ENCODE peak calls at places on chromosome 19, in four cellular contexts. One of them, this sample, is unnamed.

GRCh38 chr19:772043-772442 is 21.1 kb downstream of the MISP start:
- DNase-seq in left ventricle myocardium inferior: no peak
- DNase-seq in epithelial cell of esophagus: no peak
- DNase-seq in adrenal gland: no peak
- DNase-seq in this sample: no peak

GRCh38 chr19:3125900-3126524 is 9.8 kb upstream of the GNA15 start:
- DNase-seq in epithelial cell of esophagus: peak; percentile 54
- DNase-seq in adrenal gland: peak; percentile 76
- DNase-seq in left ventricle myocardium inferior: peak; percentile 48
- DNase-seq in this sample: peak; percentile 85

GRCh38 chr19:32173836-32174235 is 171.6 kb upstream of the ZNF507 start:
- DNase-seq in left ventricle myocardium inferior: no peak
- DNase-seq in adrenal gland: no peak
- DNase-seq in epithelial cell of esophagus: no peak
- DNase-seq in this sample: no peak

GRCh38 chr19:15463865-15464371 is 426 bp downstream of the RASAL3 start:
- DNase-seq in left ventricle myocardium inferior: no peak
- DNase-seq in adrenal gland: no peak
- DNase-seq in epithelial cell of esophagus: no peak
- DNase-seq in this sample: peak; percentile 80

GRCh38 chr19:41916033-41916424 is 12.2 kb downstream of the ERFL start:
- DNase-seq in adrenal gland: no peak
- DNase-seq in left ventricle myocardium inferior: no peak
- DNase-seq in epithelial cell of esophagus: no peak
- DNase-seq in this sample: no peak

GRCh38 chr19:34243876-34244578 is 10.3 kb upstream of the GARRE1 start:
- DNase-seq in adrenal gland: no peak
- DNase-seq in left ventricle myocardium inferior: no peak
- DNase-seq in epithelial cell of esophagus: no peak
- DNase-seq in this sample: no peak

GRCh38 chr19:37506387-37507166 is at the start of gene ZNF793:
- DNase-seq in adrenal gland: peak; percentile 82
- DNase-seq in left ventricle myocardium inferior: peak; percentile 85
- DNase-seq in epithelial cell of esophagus: peak; percentile 90
- DNase-seq in this sample: peak; percentile 66

GRCh38 chr19:4369888-4370260 is 26.5 kb downstream of the MPND start:
- DNase-seq in adrenal gland: peak; percentile 52
- DNase-seq in left ventricle myocardium inferior: no peak
- DNase-seq in epithelial cell of esophagus: peak; percentile 83
- DNase-seq in this sample: peak; percentile 82

GRCh38 chr19:45558399-45558878 is 26.2 kb downstream of the OPA3 start:
- DNase-seq in adrenal gland: peak; percentile 56
- DNase-seq in left ventricle myocardium inferior: no peak
- DNase-seq in epithelial cell of esophagus: peak; percentile 82
- DNase-seq in this sample: peak; percentile 88

GRCh38 chr19:46861691-46862503 is 1.1 kb downstream of the ARHGAP35 start:
- DNase-seq in left ventricle myocardium inferior: no peak
- DNase-seq in adrenal gland: no peak
- DNase-seq in epithelial cell of esophagus: peak; percentile 50
- DNase-seq in this sample: no peak

GRCh38 chr19:4086336-4086953 is 19.7 kb upstream of the ZBTB7A start:
- DNase-seq in adrenal gland: no peak
- DNase-seq in left ventricle myocardium inferior: no peak
- DNase-seq in epithelial cell of esophagus: no peak
- DNase-seq in this sample: no peak

GRCh38 chr19:38670921-38671398 is 23.5 kb downstream of the ACTN4 start:
- DNase-seq in left ventricle myocardium inferior: no peak
- DNase-seq in epithelial cell of esophagus: no peak
- DNase-seq in adrenal gland: no peak
- DNase-seq in this sample: no peak

GRCh38 chr19:58519355-58520256 is at the start of gene ZBTB45:
- DNase-seq in adrenal gland: peak; percentile 90
- DNase-seq in left ventricle myocardium inferior: peak; percentile 91
- DNase-seq in epithelial cell of esophagus: peak; percentile 97
- DNase-seq in this sample: peak; percentile 89

GRCh38 chr19:952680-953500 is 27.1 kb downstream of the ARID3A start:
- DNase-seq in epithelial cell of esophagus: peak; percentile 71
- DNase-seq in adrenal gland: no peak
- DNase-seq in left ventricle myocardium inferior: no peak
- DNase-seq in this sample: no peak

GRCh38 chr19:31353826-31354225 is 4.6 kb upstream of the TSHZ3 start:
- DNase-seq in left ventricle myocardium inferior: no peak
- DNase-seq in adrenal gland: no peak
- DNase-seq in epithelial cell of esophagus: no peak
- DNase-seq in this sample: no peak

GRCh38 chr19:8251025-8251472 is 41.9 kb downstream of the CERS4 start:
- DNase-seq in adrenal gland: no peak
- DNase-seq in left ventricle myocardium inferior: peak; percentile 89
- DNase-seq in epithelial cell of esophagus: no peak
- DNase-seq in this sample: no peak

GRCh38 chr19:58558623-58559274 is 338 bp upstream of the UBE2M start:
- DNase-seq in left ventricle myocardium inferior: peak; percentile 99
- DNase-seq in adrenal gland: peak; percentile 100
- DNase-seq in epithelial cell of esophagus: peak; percentile 99
- DNase-seq in this sample: peak; percentile 96

GRCh38 chr19:12774588-12775555 is at the start of gene HOOK2:
- DNase-seq in epithelial cell of esophagus: peak; percentile 96
- DNase-seq in adrenal gland: peak; percentile 73
- DNase-seq in left ventricle myocardium inferior: no peak
- DNase-seq in this sample: no peak

GRCh38 chr19:53057904-53058579 is 13.5 kb downstream of the ERVV-2 start:
- DNase-seq in adrenal gland: no peak
- DNase-seq in left ventricle myocardium inferior: peak; percentile 46
- DNase-seq in epithelial cell of esophagus: peak; percentile 24
- DNase-seq in this sample: no peak

GRCh38 chr19:35845215-35846037 is 6.9 kb downstream of the NPHS1 start:
- DNase-seq in adrenal gland: no peak
- DNase-seq in left ventricle myocardium inferior: no peak
- DNase-seq in epithelial cell of esophagus: peak; percentile 40
- DNase-seq in this sample: no peak
- TF ChIP-seq CTCF in adrenal gland: no peak
- TF ChIP-seq CTCF in left ventricle myocardium inferior: no peak
- TF ChIP-seq CTCF in epithelial cell of esophagus: no peak
- TF ChIP-seq CTCF in this sample: no peak

GRCh38 chr19:48560095-48560530 is 8.1 kb downstream of the SULT2B1 start:
- DNase-seq in epithelial cell of esophagus: no peak
- DNase-seq in adrenal gland: no peak
- DNase-seq in left ventricle myocardium inferior: no peak
- DNase-seq in this sample: no peak
- TF ChIP-seq CTCF in epithelial cell of esophagus: no peak
- TF ChIP-seq CTCF in adrenal gland: no peak
- TF ChIP-seq CTCF in left ventricle myocardium inferior: no peak
- TF ChIP-seq CTCF in this sample: no peak

GRCh38 chr19:33192010-33192409 is 2.1 kb upstream of the LRP3 start:
- DNase-seq in left ventricle myocardium inferior: no peak
- DNase-seq in epithelial cell of esophagus: no peak
- DNase-seq in adrenal gland: no peak
- DNase-seq in this sample: peak; percentile 24
- TF ChIP-seq CTCF in left ventricle myocardium inferior: no peak
- TF ChIP-seq CTCF in epithelial cell of esophagus: no peak
- TF ChIP-seq CTCF in adrenal gland: no peak
- TF ChIP-seq CTCF in this sample: no peak

GRCh38 chr19:54142166-54142780 is 4.7 kb downstream of the CNOT3 start:
- DNase-seq in left ventricle myocardium inferior: no peak
- DNase-seq in adrenal gland: no peak
- DNase-seq in epithelial cell of esophagus: no peak
- DNase-seq in this sample: no peak

GRCh38 chr19:54137913-54138776 is 583 bp downstream of the CNOT3 start:
- DNase-seq in left ventricle myocardium inferior: no peak
- DNase-seq in adrenal gland: peak; percentile 54
- DNase-seq in epithelial cell of esophagus: no peak
- DNase-seq in this sample: peak; percentile 55

GRCh38 chr19:54137114-54137912 is at the start of gene CNOT3:
- DNase-seq in left ventricle myocardium inferior: peak; percentile 99
- DNase-seq in epithelial cell of esophagus: peak; percentile 100
- DNase-seq in adrenal gland: peak; percentile 99
- DNase-seq in this sample: peak; percentile 97

GRCh38 chr19:54138777-54139256 is 1.3 kb downstream of the CNOT3 start:
- DNase-seq in epithelial cell of esophagus: no peak
- DNase-seq in adrenal gland: no peak
- DNase-seq in left ventricle myocardium inferior: no peak
- DNase-seq in this sample: no peak

DNA sequence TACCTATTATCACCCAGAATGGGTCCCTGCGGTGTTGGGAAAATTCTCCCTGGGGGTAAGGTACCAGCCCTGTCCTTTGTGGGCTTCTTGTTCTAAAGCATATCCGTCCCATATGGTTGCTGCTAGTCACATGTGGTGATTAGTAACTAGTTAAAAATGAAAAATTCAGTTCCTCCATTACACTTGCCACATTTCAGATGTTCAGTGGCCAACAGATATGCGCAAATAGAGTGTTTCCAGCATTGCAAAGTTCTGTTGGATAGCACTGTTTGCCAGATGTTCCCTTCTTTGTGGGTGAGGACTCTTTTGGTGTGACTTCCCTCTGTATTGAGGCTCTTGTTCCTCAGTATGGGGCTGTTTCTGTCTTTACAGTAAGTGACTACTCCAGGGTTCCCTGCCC is 3.8 kb downstream of the CNOT3 start:
- DNase-seq in epithelial cell of esophagus: no peak
- DNase-seq in adrenal gland: no peak
- DNase-seq in left ventricle myocardium inferior: no peak
- DNase-seq in this sample: no peak
- TF ChIP-seq CTCF in epithelial cell of esophagus: no peak
- TF ChIP-seq CTCF in adrenal gland: no peak
- TF ChIP-seq CTCF in left ventricle myocardium inferior: no peak
- TF ChIP-seq CTCF in this sample: no peak

DNA sequence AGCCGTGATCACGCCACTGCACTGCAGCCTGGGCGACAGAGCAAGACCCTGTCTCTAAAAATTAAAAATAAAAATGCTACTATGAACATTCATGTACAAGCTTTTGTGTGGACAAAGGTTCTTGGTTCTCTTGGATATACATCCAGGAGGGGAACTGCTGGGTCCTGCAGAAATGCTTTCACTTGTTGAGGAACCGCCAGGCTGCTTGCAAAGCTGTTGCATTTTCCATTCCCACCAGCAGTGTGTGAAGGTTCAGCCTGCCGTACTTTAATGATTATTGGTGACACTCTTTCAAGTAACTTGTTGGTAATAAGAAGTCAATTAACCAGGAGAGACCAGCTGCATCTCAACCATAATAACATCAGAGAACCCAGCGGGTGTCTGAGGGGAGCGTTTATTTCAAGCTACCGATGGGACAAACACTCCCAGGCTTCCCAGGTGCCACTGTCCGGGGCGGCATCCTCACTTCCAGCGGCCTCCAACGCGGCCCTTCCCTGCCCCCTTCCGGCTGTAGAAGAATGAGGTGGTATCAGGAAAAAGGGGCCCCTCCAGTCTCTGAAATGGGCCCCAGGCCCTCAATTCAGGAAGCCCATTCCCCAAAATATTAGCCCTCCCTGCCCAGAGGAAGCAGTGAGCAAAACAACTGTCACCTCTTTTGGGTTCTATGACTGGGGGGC is 15.2 kb upstream of the PPP1R12C start:
- DNase-seq in epithelial cell of esophagus: no peak
- DNase-seq in left ventricle myocardium inferior: no peak
- DNase-seq in adrenal gland: no peak
- DNase-seq in this sample: no peak
- TF ChIP-seq CTCF in epithelial cell of esophagus: no peak
- TF ChIP-seq CTCF in left ventricle myocardium inferior: peak; percentile 15
- TF ChIP-seq CTCF in adrenal gland: no peak
- TF ChIP-seq CTCF in this sample: no peak

DNA sequence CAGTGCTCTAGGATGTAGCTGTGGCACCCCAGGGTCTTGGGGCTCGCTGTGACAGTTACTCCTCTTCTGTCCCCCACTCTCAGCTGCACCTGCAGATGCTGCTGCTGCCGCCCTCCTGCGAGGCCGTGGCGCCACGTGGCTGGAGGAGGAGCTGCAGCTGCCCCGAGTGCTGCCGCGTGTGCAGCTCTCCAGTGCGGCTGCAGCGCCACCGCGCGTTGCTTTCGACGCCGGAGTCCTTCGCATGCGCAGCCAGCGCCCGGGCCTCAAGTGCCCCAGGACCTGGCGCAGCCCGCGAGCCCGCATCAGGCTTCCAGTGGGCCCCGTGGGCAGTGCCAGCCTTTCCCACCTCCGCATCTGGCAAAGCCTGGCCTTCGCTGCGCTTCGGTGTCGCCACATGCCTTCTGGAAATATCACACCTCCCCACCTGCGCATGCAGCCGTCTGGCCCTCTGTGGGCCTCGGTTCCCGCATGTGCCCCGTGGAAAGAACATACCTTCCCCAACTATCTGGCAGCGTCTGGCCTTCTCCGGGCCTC is 692 bp upstream of the ZNF580 start:
- DNase-seq in adrenal gland: peak; percentile 70
- DNase-seq in left ventricle myocardium inferior: peak; percentile 65
- DNase-seq in epithelial cell of esophagus: peak; percentile 81
- DNase-seq in this sample: peak; percentile 59
- TF ChIP-seq CTCF in adrenal gland: peak; percentile 47
- TF ChIP-seq CTCF in left ventricle myocardium inferior: peak; percentile 50
- TF ChIP-seq CTCF in epithelial cell of esophagus: peak; percentile 36
- TF ChIP-seq CTCF in this sample: peak; percentile 12

DNA sequence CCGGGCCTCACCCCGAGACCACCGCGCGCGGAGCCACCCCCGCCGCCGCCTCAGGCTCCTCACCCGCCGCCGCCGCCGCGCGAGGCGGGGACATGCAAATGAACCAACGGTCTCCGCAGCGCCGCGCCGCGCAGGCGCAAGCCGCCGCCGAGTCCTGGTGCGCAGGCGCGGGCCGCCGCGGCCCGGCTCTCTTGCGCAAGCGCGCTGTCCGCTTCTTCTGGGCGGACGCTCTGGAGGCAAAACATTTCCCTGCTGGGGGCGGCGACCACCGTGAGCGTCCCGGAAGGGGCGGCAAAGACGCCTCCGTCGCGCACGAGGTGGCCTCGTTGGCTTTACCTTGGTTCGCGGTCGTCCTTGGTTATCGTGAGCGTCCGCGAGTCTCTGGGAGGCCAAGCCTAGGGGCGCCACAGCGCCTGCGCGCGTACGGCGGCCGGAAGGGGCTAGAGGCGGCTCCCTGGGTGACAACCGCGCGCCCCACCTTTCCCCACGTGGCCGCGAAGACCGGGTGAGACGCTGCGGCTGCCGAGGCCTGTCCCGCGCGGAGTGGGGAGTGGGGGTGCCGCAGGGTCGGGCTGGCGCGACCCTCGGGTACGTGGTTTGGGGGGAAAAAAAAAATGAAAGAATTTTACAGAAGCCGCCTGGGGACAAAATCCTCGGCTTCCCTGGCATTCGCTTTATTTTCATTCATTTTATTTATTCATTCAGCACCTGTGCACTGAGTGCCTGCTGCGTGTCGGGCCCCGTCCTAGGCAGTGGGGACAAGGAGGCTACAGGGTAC is at the start of the genes ARMC6 and SUGP2:
- DNase-seq in left ventricle myocardium inferior: peak; percentile 84
- DNase-seq in adrenal gland: peak; percentile 89
- DNase-seq in epithelial cell of esophagus: peak; percentile 87
- DNase-seq in this sample: peak; percentile 99
- TF ChIP-seq CTCF in left ventricle myocardium inferior: peak; percentile 42
- TF ChIP-seq CTCF in adrenal gland: no peak
- TF ChIP-seq CTCF in epithelial cell of esophagus: peak; percentile 9
- TF ChIP-seq CTCF in this sample: no peak